ENCODE peak calls at places on chromosomes 11 and 22, in seven cellular contexts. One of them, this sample, is unnamed.

GRCh38 chr22:45502215-45503070 is at the start of gene FBLN1:
- DNase-seq in stimulated activated naive CD8-positive, alpha-beta T cell treated with anti-CD3 and anti-CD28 coated beads, Interleukin-15, Interleukin-2, amounts not matched to agents 100 U/mL and 50 U/mL, for 24 hours: peak
- DNase-seq in left ventricle myocardium inferior: peak
- DNase-seq in heart left ventricle: peak
- DNase-seq in adipocyte: peak
- DNase-seq in GM10248: no peak
- DNase-seq in T-helper 17 cell: no peak
- DNase-seq in this sample: peak

GRCh38 chr11:3103076-3103475 is 45.9 kb upstream of the CARS1 start:
- DNase-seq in stimulated activated naive CD8-positive, alpha-beta T cell treated with anti-CD3 and anti-CD28 coated beads, Interleukin-15, Interleukin-2, amounts not matched to agents 100 U/mL and 50 U/mL, for 24 hours: no peak
- DNase-seq in left ventricle myocardium inferior: no peak
- DNase-seq in heart left ventricle: no peak
- DNase-seq in adipocyte: no peak
- DNase-seq in GM10248: no peak
- DNase-seq in T-helper 17 cell: no peak
- DNase-seq in this sample: no peak

GRCh38 chr11:74460481-74461154 is 6.7 kb downstream of the KCNE3 start:
- DNase-seq in stimulated activated naive CD8-positive, alpha-beta T cell treated with anti-CD3 and anti-CD28 coated beads, Interleukin-15, Interleukin-2, amounts not matched to agents 100 U/mL and 50 U/mL, for 24 hours: no peak
- DNase-seq in left ventricle myocardium inferior: no peak
- DNase-seq in heart left ventricle: no peak
- DNase-seq in adipocyte: peak
- DNase-seq in GM10248: no peak
- DNase-seq in T-helper 17 cell: no peak
- DNase-seq in this sample: no peak

GRCh38 chr11:76030973-76031590 is 175.2 kb downstream of the WNT11 start:
- DNase-seq in stimulated activated naive CD8-positive, alpha-beta T cell treated with anti-CD3 and anti-CD28 coated beads, Interleukin-15, Interleukin-2, amounts not matched to agents 100 U/mL and 50 U/mL, for 24 hours: no peak
- DNase-seq in left ventricle myocardium inferior: no peak
- DNase-seq in heart left ventricle: no peak
- DNase-seq in adipocyte: peak
- DNase-seq in GM10248: no peak
- DNase-seq in T-helper 17 cell: no peak
- DNase-seq in this sample: no peak

GRCh38 chr11:31779268-31779879 is 31.7 kb downstream of the PAX6 start:
- DNase-seq in stimulated activated naive CD8-positive, alpha-beta T cell treated with anti-CD3 and anti-CD28 coated beads, Interleukin-15, Interleukin-2, amounts not matched to agents 100 U/mL and 50 U/mL, for 24 hours: no peak
- DNase-seq in left ventricle myocardium inferior: no peak
- DNase-seq in heart left ventricle: no peak
- DNase-seq in adipocyte: peak
- DNase-seq in GM10248: no peak
- DNase-seq in T-helper 17 cell: no peak
- DNase-seq in this sample: no peak

GRCh38 chr22:44381761-44382454 is 69.2 kb upstream of the SHISAL1 start:
- DNase-seq in stimulated activated naive CD8-positive, alpha-beta T cell treated with anti-CD3 and anti-CD28 coated beads, Interleukin-15, Interleukin-2, amounts not matched to agents 100 U/mL and 50 U/mL, for 24 hours: no peak
- DNase-seq in left ventricle myocardium inferior: no peak
- DNase-seq in heart left ventricle: no peak
- DNase-seq in adipocyte: no peak
- DNase-seq in GM10248: no peak
- DNase-seq in T-helper 17 cell: no peak
- DNase-seq in this sample: no peak

GRCh38 chr22:30187094-30187493 is 59.5 kb downstream of the LIF start:
- DNase-seq in stimulated activated naive CD8-positive, alpha-beta T cell treated with anti-CD3 and anti-CD28 coated beads, Interleukin-15, Interleukin-2, amounts not matched to agents 100 U/mL and 50 U/mL, for 24 hours: no peak
- DNase-seq in left ventricle myocardium inferior: no peak
- DNase-seq in heart left ventricle: no peak
- DNase-seq in adipocyte: no peak
- DNase-seq in GM10248: no peak
- DNase-seq in T-helper 17 cell: no peak
- DNase-seq in this sample: no peak

GRCh38 chr22:42621505-42622002 is 6.9 kb upstream of the POLDIP3 start:
- DNase-seq in stimulated activated naive CD8-positive, alpha-beta T cell treated with anti-CD3 and anti-CD28 coated beads, Interleukin-15, Interleukin-2, amounts not matched to agents 100 U/mL and 50 U/mL, for 24 hours: peak
- DNase-seq in left ventricle myocardium inferior: peak
- DNase-seq in heart left ventricle: peak
- DNase-seq in adipocyte: peak
- DNase-seq in GM10248: peak
- DNase-seq in T-helper 17 cell: peak
- DNase-seq in this sample: peak

This sample was measured in Right ventricle myocardium inferior.